ENCODE peak calls at places on chromosomes 16 and 17, in seven cellular contexts. One of them, this sample, is unnamed.

GRCh38 chr17:55177914-55178217 is 86.9 kb upstream of the HLF start:
- DNase-seq in GM12878: no peak
- DNase-seq in heart left ventricle: no peak
- DNase-seq in CD8-positive, alpha-beta T cell: no peak
- DNase-seq in OCI-LY7: no peak
- DNase-seq in brain microvascular endothelial cell: no peak
- DNase-seq in fibroblast of the aortic adventitia: no peak
- DNase-seq in this sample: no peak

GRCh38 chr16:10547708-10548107 is 32.7 kb downstream of the EMP2 start:
- DNase-seq in GM12878: no peak
- DNase-seq in OCI-LY7: no peak
- DNase-seq in heart left ventricle: no peak
- DNase-seq in CD8-positive, alpha-beta T cell: no peak
- DNase-seq in fibroblast of the aortic adventitia: no peak
- DNase-seq in brain microvascular endothelial cell: no peak
- DNase-seq in this sample: no peak

GRCh38 chr17:45261577-45262515 is at the start of gene SPATA32:
- DNase-seq in OCI-LY7: peak
- DNase-seq in GM12878: no peak
- DNase-seq in brain microvascular endothelial cell: no peak
- DNase-seq in fibroblast of the aortic adventitia: peak
- DNase-seq in CD8-positive, alpha-beta T cell: peak
- DNase-seq in heart left ventricle: peak
- DNase-seq in this sample: peak

GRCh38 chr17:19016297-19016696 is 11.7 kb upstream of the FAM83G start:
- DNase-seq in CD8-positive, alpha-beta T cell: no peak
- DNase-seq in OCI-LY7: no peak
- DNase-seq in fibroblast of the aortic adventitia: no peak
- DNase-seq in GM12878: no peak
- DNase-seq in brain microvascular endothelial cell: no peak
- DNase-seq in heart left ventricle: no peak
- DNase-seq in this sample: peak

GRCh38 chr16:84281077-84281476 is 13.6 kb upstream of the WFDC1 start:
- DNase-seq in GM12878: no peak
- DNase-seq in brain microvascular endothelial cell: peak
- DNase-seq in fibroblast of the aortic adventitia: peak
- DNase-seq in OCI-LY7: peak
- DNase-seq in heart left ventricle: no peak
- DNase-seq in CD8-positive, alpha-beta T cell: no peak
- DNase-seq in this sample: peak

GRCh38 chr16:14669776-14670175 is 24.3 kb downstream of the PLA2G10 start:
- DNase-seq in fibroblast of the aortic adventitia: no peak
- DNase-seq in heart left ventricle: no peak
- DNase-seq in CD8-positive, alpha-beta T cell: no peak
- DNase-seq in GM12878: no peak
- DNase-seq in OCI-LY7: no peak
- DNase-seq in brain microvascular endothelial cell: no peak
- DNase-seq in this sample: peak

GRCh38 chr17:78664476-78665384 is 87.5 kb upstream of the DNAH17 start:
- DNase-seq in heart left ventricle: no peak
- DNase-seq in OCI-LY7: no peak
- DNase-seq in GM12878: no peak
- DNase-seq in CD8-positive, alpha-beta T cell: no peak
- DNase-seq in brain microvascular endothelial cell: no peak
- DNase-seq in fibroblast of the aortic adventitia: no peak
- DNase-seq in this sample: no peak

GRCh38 chr16:24670623-24671454 is 58.6 kb upstream of the TNRC6A start:
- DNase-seq in brain microvascular endothelial cell: peak
- DNase-seq in heart left ventricle: peak
- DNase-seq in fibroblast of the aortic adventitia: peak
- DNase-seq in GM12878: no peak
- DNase-seq in OCI-LY7: peak
- DNase-seq in CD8-positive, alpha-beta T cell: no peak
- DNase-seq in this sample: peak

GRCh38 chr16:54362801-54363200 is 76.2 kb upstream of the IRX3 start:
- DNase-seq in CD8-positive, alpha-beta T cell: no peak
- DNase-seq in fibroblast of the aortic adventitia: no peak
- DNase-seq in brain microvascular endothelial cell: no peak
- DNase-seq in heart left ventricle: no peak
- DNase-seq in GM12878: no peak
- DNase-seq in OCI-LY7: no peak
- DNase-seq in this sample: no peak

GRCh38 chr17:78355701-78356100 is 4.2 kb downstream of the SOCS3 start:
- DNase-seq in GM12878: no peak
- DNase-seq in brain microvascular endothelial cell: no peak
- DNase-seq in CD8-positive, alpha-beta T cell: no peak
- DNase-seq in fibroblast of the aortic adventitia: no peak
- DNase-seq in OCI-LY7: no peak
- DNase-seq in heart left ventricle: no peak
- DNase-seq in this sample: no peak

GRCh38 chr16:86664518-86665318 is 86.4 kb downstream of the FOXL1 start:
- DNase-seq in OCI-LY7: peak
- DNase-seq in GM12878: peak
- DNase-seq in CD8-positive, alpha-beta T cell: no peak
- DNase-seq in brain microvascular endothelial cell: peak
- DNase-seq in heart left ventricle: no peak
- DNase-seq in fibroblast of the aortic adventitia: peak
- DNase-seq in this sample: peak

GRCh38 chr17:17710728-17711541 is 29.7 kb downstream of the RAI1 start:
- DNase-seq in GM12878: no peak
- DNase-seq in brain microvascular endothelial cell: peak
- DNase-seq in OCI-LY7: no peak
- DNase-seq in CD8-positive, alpha-beta T cell: no peak
- DNase-seq in heart left ventricle: no peak
- DNase-seq in fibroblast of the aortic adventitia: peak
- DNase-seq in this sample: peak

GRCh38 chr16:62363451-62363850 is 327.2 kb upstream of the CDH8 start:
- DNase-seq in CD8-positive, alpha-beta T cell: no peak
- DNase-seq in brain microvascular endothelial cell: no peak
- DNase-seq in heart left ventricle: no peak
- DNase-seq in GM12878: no peak
- DNase-seq in fibroblast of the aortic adventitia: no peak
- DNase-seq in OCI-LY7: no peak
- DNase-seq in this sample: no peak

GRCh38 chr17:732788-733720 is 658 bp downstream of the TLCD3A start:
- DNase-seq in OCI-LY7: peak
- DNase-seq in heart left ventricle: peak
- DNase-seq in brain microvascular endothelial cell: peak
- DNase-seq in fibroblast of the aortic adventitia: peak
- DNase-seq in CD8-positive, alpha-beta T cell: peak
- DNase-seq in GM12878: no peak
- DNase-seq in this sample: peak

GRCh38 chr16:88320947-88321634 is 61.7 kb upstream of the ZNF469 start:
- DNase-seq in fibroblast of the aortic adventitia: no peak
- DNase-seq in OCI-LY7: peak
- DNase-seq in GM12878: no peak
- DNase-seq in heart left ventricle: peak
- DNase-seq in brain microvascular endothelial cell: no peak
- DNase-seq in CD8-positive, alpha-beta T cell: no peak
- DNase-seq in this sample: no peak

GRCh38 chr17:82228278-82228841 is 482 bp upstream of the SLC16A3 start:
- DNase-seq in brain microvascular endothelial cell: no peak
- DNase-seq in fibroblast of the aortic adventitia: no peak
- DNase-seq in CD8-positive, alpha-beta T cell: peak
- DNase-seq in OCI-LY7: peak
- DNase-seq in GM12878: no peak
- DNase-seq in heart left ventricle: peak
- DNase-seq in this sample: no peak

GRCh38 chr16:49857423-49858181 is 1.7 kb upstream of the ZNF423 start:
- DNase-seq in CD8-positive, alpha-beta T cell: peak
- DNase-seq in fibroblast of the aortic adventitia: peak
- DNase-seq in GM12878: no peak
- DNase-seq in brain microvascular endothelial cell: peak
- DNase-seq in OCI-LY7: peak
- DNase-seq in heart left ventricle: peak
- DNase-seq in this sample: peak

GRCh38 chr17:71828182-71828596 is 292.6 kb upstream of the SOX9 start:
- DNase-seq in CD8-positive, alpha-beta T cell: no peak
- DNase-seq in brain microvascular endothelial cell: peak
- DNase-seq in GM12878: no peak
- DNase-seq in heart left ventricle: no peak
- DNase-seq in OCI-LY7: no peak
- DNase-seq in fibroblast of the aortic adventitia: no peak
- DNase-seq in this sample: no peak

GRCh38 chr16:70574595-70575271 is 51.1 kb downstream of the SF3B3 start:
- DNase-seq in heart left ventricle: no peak
- DNase-seq in CD8-positive, alpha-beta T cell: no peak
- DNase-seq in OCI-LY7: peak
- DNase-seq in brain microvascular endothelial cell: no peak
- DNase-seq in GM12878: no peak
- DNase-seq in fibroblast of the aortic adventitia: no peak
- DNase-seq in this sample: peak

DNA sequence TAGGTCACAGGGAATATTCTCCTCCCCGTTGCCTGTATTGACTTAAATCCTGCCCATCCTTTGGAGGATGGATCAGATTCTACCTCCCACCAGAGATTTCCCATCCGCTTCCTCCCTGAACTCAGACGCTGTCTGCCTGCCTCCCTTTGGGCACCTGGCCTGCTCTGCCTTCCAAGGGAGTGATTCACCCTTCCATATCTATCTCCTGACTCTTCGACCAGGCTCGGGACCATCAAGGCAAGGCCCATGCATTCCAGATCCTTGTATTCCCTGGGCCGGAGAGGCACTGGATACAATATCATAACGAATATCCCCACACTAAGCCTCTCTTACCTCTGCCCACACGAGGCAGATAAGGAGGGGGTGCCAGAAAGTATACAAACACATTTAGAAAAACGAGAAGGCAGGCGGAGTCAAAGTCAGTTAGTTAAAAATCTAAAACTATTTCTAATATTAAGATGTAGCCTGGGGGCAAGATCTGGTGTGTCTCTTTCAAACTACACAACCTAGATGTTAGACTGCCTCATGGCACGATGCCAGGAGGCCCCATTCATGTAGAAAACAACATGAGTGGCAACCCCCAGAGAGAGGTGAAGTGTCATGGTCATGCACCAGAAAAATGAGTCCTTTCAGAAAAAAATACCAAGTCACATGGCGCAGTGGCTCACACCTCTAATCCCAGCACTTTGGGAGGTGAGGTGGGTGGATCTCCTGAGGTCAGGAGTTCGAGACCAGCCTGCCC is 9.2 kb downstream of the PMP22 start:
- DNase-seq in CD8-positive, alpha-beta T cell: no peak
- DNase-seq in fibroblast of the aortic adventitia: peak
- DNase-seq in heart left ventricle: no peak
- DNase-seq in brain microvascular endothelial cell: no peak
- DNase-seq in OCI-LY7: no peak
- DNase-seq in GM12878: no peak
- DNase-seq in this sample: no peak
- H3K4me3 ChIP-seq in CD8-positive, alpha-beta T cell: no peak
- H3K4me3 ChIP-seq in fibroblast of the aortic adventitia: no peak
- H3K4me3 ChIP-seq in heart left ventricle: no peak
- H3K4me3 ChIP-seq in brain microvascular endothelial cell: no peak
- H3K4me3 ChIP-seq in OCI-LY7: no peak
- H3K4me3 ChIP-seq in GM12878: no peak
- H3K4me3 ChIP-seq in this sample: no peak

GRCh38 chr17:73542323-73542722 is 101.9 kb downstream of the SDK2 start:
- DNase-seq in GM12878: no peak
- DNase-seq in OCI-LY7: no peak
- DNase-seq in brain microvascular endothelial cell: no peak
- DNase-seq in fibroblast of the aortic adventitia: no peak
- DNase-seq in heart left ventricle: peak
- DNase-seq in CD8-positive, alpha-beta T cell: no peak
- DNase-seq in this sample: no peak

GRCh38 chr17:73545109-73545508 is 99.1 kb downstream of the SDK2 start:
- DNase-seq in OCI-LY7: no peak
- DNase-seq in CD8-positive, alpha-beta T cell: no peak
- DNase-seq in brain microvascular endothelial cell: no peak
- DNase-seq in GM12878: no peak
- DNase-seq in heart left ventricle: peak
- DNase-seq in fibroblast of the aortic adventitia: no peak
- DNase-seq in this sample: no peak

GRCh38 chr17:73546121-73546520 is 98.1 kb downstream of the SDK2 start:
- DNase-seq in fibroblast of the aortic adventitia: no peak
- DNase-seq in brain microvascular endothelial cell: no peak
- DNase-seq in OCI-LY7: no peak
- DNase-seq in CD8-positive, alpha-beta T cell: no peak
- DNase-seq in heart left ventricle: peak
- DNase-seq in GM12878: no peak
- DNase-seq in this sample: peak

GRCh38 chr17:73545633-73546032 is 98.6 kb downstream of the SDK2 start:
- DNase-seq in heart left ventricle: peak
- DNase-seq in CD8-positive, alpha-beta T cell: no peak
- DNase-seq in fibroblast of the aortic adventitia: no peak
- DNase-seq in GM12878: no peak
- DNase-seq in OCI-LY7: no peak
- DNase-seq in brain microvascular endothelial cell: no peak
- DNase-seq in this sample: peak

GRCh38 chr17:73544333-73544732 is 99.9 kb downstream of the SDK2 start:
- DNase-seq in heart left ventricle: no peak
- DNase-seq in GM12878: no peak
- DNase-seq in fibroblast of the aortic adventitia: no peak
- DNase-seq in CD8-positive, alpha-beta T cell: no peak
- DNase-seq in brain microvascular endothelial cell: no peak
- DNase-seq in OCI-LY7: no peak
- DNase-seq in this sample: no peak
- TF ChIP-seq CTCF in heart left ventricle: no peak
- TF ChIP-seq CTCF in GM12878: no peak
- TF ChIP-seq CTCF in fibroblast of the aortic adventitia: no peak
- TF ChIP-seq CTCF in CD8-positive, alpha-beta T cell: no peak
- TF ChIP-seq CTCF in brain microvascular endothelial cell: no peak
- TF ChIP-seq CTCF in OCI-LY7: no peak
- TF ChIP-seq CTCF in this sample: no peak

DNA sequence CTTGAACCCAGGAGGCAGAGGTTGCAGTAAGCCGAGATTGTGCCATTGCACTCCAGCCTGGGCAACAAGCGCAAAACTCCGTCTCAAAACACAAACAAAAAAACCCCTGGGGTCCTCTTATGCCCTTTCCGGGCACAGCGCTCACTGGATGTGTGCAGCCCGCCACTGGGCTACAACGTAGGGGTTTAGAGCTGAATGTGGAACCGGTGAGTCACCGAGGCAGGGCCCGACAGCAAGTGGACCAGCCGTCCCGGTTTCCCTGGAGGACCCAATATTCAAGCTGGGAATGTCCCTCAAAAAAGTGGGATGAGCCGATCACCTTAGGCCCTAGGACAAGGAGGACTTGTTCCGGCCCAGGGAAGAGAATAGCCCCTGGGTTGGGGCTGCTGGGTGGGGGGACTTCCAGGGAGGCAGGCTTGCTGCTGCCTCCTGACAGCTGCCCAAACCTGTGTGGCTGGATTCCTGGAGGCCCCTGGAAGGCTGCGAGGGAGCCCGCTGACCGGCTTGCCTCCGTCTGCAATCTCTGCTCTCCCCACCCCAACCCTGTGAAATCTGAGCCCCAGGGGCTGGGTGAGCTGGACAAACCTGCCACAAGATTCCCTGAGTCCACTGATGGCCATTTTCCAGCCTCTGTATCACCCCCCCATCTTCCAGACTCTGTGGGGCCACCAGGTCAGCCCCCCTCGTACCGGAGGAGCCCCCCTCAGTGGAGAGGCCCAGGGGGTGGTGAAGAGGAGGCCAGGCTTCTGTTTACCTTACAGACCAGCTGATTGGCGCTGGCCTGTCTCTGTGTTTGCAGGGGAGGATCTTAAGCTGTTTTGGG is 2.9 kb upstream of the CLDN9 start:
- DNase-seq in OCI-LY7: no peak
- DNase-seq in GM12878: no peak
- DNase-seq in fibroblast of the aortic adventitia: no peak
- DNase-seq in heart left ventricle: no peak
- DNase-seq in brain microvascular endothelial cell: no peak
- DNase-seq in CD8-positive, alpha-beta T cell: no peak
- DNase-seq in this sample: peak
- H3K4me3 ChIP-seq in OCI-LY7: no peak
- H3K4me3 ChIP-seq in GM12878: no peak
- H3K4me3 ChIP-seq in fibroblast of the aortic adventitia: no peak
- H3K4me3 ChIP-seq in heart left ventricle: no peak
- H3K4me3 ChIP-seq in brain microvascular endothelial cell: no peak
- H3K4me3 ChIP-seq in CD8-positive, alpha-beta T cell: no peak
- H3K4me3 ChIP-seq in this sample: no peak

GRCh38 chr16:16143038-16143763 is 80.1 kb downstream of the ABCC6 start:
- DNase-seq in CD8-positive, alpha-beta T cell: no peak
- DNase-seq in fibroblast of the aortic adventitia: no peak
- DNase-seq in heart left ventricle: no peak
- DNase-seq in brain microvascular endothelial cell: peak
- DNase-seq in OCI-LY7: peak
- DNase-seq in GM12878: no peak
- DNase-seq in this sample: peak
- TF ChIP-seq CTCF in CD8-positive, alpha-beta T cell: no peak
- TF ChIP-seq CTCF in fibroblast of the aortic adventitia: peak
- TF ChIP-seq CTCF in heart left ventricle: no peak
- TF ChIP-seq CTCF in brain microvascular endothelial cell: peak
- TF ChIP-seq CTCF in OCI-LY7: peak
- TF ChIP-seq CTCF in GM12878: peak
- TF ChIP-seq CTCF in this sample: peak

This sample was measured in bronchial epithelial cell.